ENCODE peak calls at places on chromosomes 5 and 9, in six cellular contexts. One of them, this sample, is unnamed.

GRCh38 chr9:21789541-21790037 is 12.8 kb upstream of the MTAP start:
- DNase-seq in GM23338: peak; percentile 87
- DNase-seq in HCT116: peak; percentile 92
- DNase-seq in K562: no peak
- DNase-seq in HepG2: peak; percentile 83
- DNase-seq in GM12878: peak; percentile 40
- DNase-seq in this sample: peak; percentile 34

GRCh38 chr5:169142264-169142970 is 158.5 kb downstream of the SLIT3 start:
- DNase-seq in GM23338: no peak
- DNase-seq in HCT116: no peak
- DNase-seq in K562: no peak
- DNase-seq in HepG2: no peak
- DNase-seq in GM12878: no peak
- DNase-seq in this sample: peak; percentile 61

GRCh38 chr5:10689391-10690081 is 71.5 kb downstream of the DAP start:
- DNase-seq in GM23338: peak; percentile 86
- DNase-seq in HCT116: no peak
- DNase-seq in K562: peak; percentile 56
- DNase-seq in HepG2: no peak
- DNase-seq in GM12878: no peak
- DNase-seq in this sample: peak; percentile 60

GRCh38 chr9:90942555-90942954 is 140.9 kb downstream of the SYK start:
- DNase-seq in GM23338: no peak
- DNase-seq in HCT116: no peak
- DNase-seq in K562: no peak
- DNase-seq in HepG2: no peak
- DNase-seq in GM12878: peak; percentile 19
- DNase-seq in this sample: no peak

GRCh38 chr9:27888661-27889295 is 315.5 kb upstream of the C9orf72 start:
- DNase-seq in GM23338: peak; percentile 67
- DNase-seq in HCT116: peak; percentile 7
- DNase-seq in K562: peak; percentile 3
- DNase-seq in HepG2: peak; percentile 9
- DNase-seq in GM12878: peak; percentile 4
- DNase-seq in this sample: peak; percentile 10

GRCh38 chr5:159963967-159964366 is 45.0 kb upstream of the TTC1 start:
- DNase-seq in GM23338: no peak
- DNase-seq in HCT116: no peak
- DNase-seq in K562: no peak
- DNase-seq in HepG2: no peak
- DNase-seq in GM12878: no peak
- DNase-seq in this sample: no peak

GRCh38 chr5:137733922-137734695 is 1.8 kb downstream of the KLHL3 start:
- DNase-seq in GM23338: peak; percentile 27
- DNase-seq in HCT116: no peak
- DNase-seq in K562: no peak
- DNase-seq in HepG2: no peak
- DNase-seq in GM12878: no peak
- DNase-seq in this sample: no peak

GRCh38 chr5:79511945-79512493 is 1.9 kb downstream of the HOMER1 start:
- DNase-seq in GM23338: no peak
- DNase-seq in HCT116: no peak
- DNase-seq in K562: no peak
- DNase-seq in HepG2: no peak
- DNase-seq in GM12878: no peak
- DNase-seq in this sample: no peak

GRCh38 chr9:15422355-15423327 is at the start of gene SNAPC3:
- DNase-seq in GM23338: peak; percentile 98
- DNase-seq in HCT116: peak; percentile 83
- DNase-seq in K562: peak; percentile 86
- DNase-seq in HepG2: peak; percentile 88
- DNase-seq in GM12878: peak; percentile 81
- DNase-seq in this sample: peak; percentile 95

GRCh38 chr5:94310870-94311269 is 307.5 kb downstream of the KIAA0825 start:
- DNase-seq in GM23338: no peak
- DNase-seq in HCT116: no peak
- DNase-seq in K562: no peak
- DNase-seq in HepG2: no peak
- DNase-seq in GM12878: no peak
- DNase-seq in this sample: no peak

GRCh38 chr5:151810449-151810848 is 38.7 kb downstream of the G3BP1 start:
- DNase-seq in GM23338: no peak
- DNase-seq in HCT116: no peak
- DNase-seq in K562: no peak
- DNase-seq in HepG2: no peak
- DNase-seq in GM12878: no peak
- DNase-seq in this sample: no peak
- H3K79me2 ChIP-seq in GM23338: peaks cover 55% of the 10 kb centered on the region
- H3K79me2 ChIP-seq in HCT116: peaks cover 59% of the 10 kb centered on the region
- H3K79me2 ChIP-seq in K562: peaks cover 19% of the 10 kb centered on the region
- H3K79me2 ChIP-seq in HepG2: peaks cover 5% of the 10 kb centered on the region
- H3K79me2 ChIP-seq in GM12878: no peaks in the 10 kb centered on the region
- H3K79me2 ChIP-seq in this sample: peaks cover 52% of the 10 kb centered on the region

GRCh38 chr9:3541206-3541605 is 15.4 kb upstream of the RFX3 start:
- DNase-seq in GM23338: no peak
- DNase-seq in HCT116: no peak
- DNase-seq in K562: no peak
- DNase-seq in HepG2: no peak
- DNase-seq in GM12878: no peak
- DNase-seq in this sample: no peak
- TF ChIP-seq REST in GM23338: no peak
- TF ChIP-seq REST in HCT116: no peak
- TF ChIP-seq REST in K562: no peak
- TF ChIP-seq REST in HepG2: no peak
- TF ChIP-seq REST in GM12878: no peak
- TF ChIP-seq REST in this sample: no peak

GRCh38 chr5:50730336-50730735 is 63.9 kb downstream of the PARP8 start:
- DNase-seq in GM23338: peak; percentile 65
- DNase-seq in HCT116: no peak
- DNase-seq in K562: no peak
- DNase-seq in HepG2: no peak
- DNase-seq in GM12878: no peak
- DNase-seq in this sample: no peak
- H3K79me2 ChIP-seq in GM23338: peaks cover 98% of the 10 kb centered on the region
- H3K79me2 ChIP-seq in HCT116: no peaks in the 10 kb centered on the region
- H3K79me2 ChIP-seq in K562: no peaks in the 10 kb centered on the region
- H3K79me2 ChIP-seq in HepG2: no peaks in the 10 kb centered on the region
- H3K79me2 ChIP-seq in GM12878: peaks cover 26% of the 10 kb centered on the region
- H3K79me2 ChIP-seq in this sample: peaks cover 4% of the 10 kb centered on the region

GRCh38 chr5:179762781-179763176 is 30.2 kb downstream of the MAML1 start:
- DNase-seq in GM23338: no peak
- DNase-seq in HCT116: no peak
- DNase-seq in K562: no peak
- DNase-seq in HepG2: no peak
- DNase-seq in GM12878: no peak
- DNase-seq in this sample: no peak

GRCh38 chr5:179762079-179762780 is 29.6 kb downstream of the MAML1 start:
- DNase-seq in GM23338: peak; percentile 27
- DNase-seq in HCT116: no peak
- DNase-seq in K562: peak; percentile 63
- DNase-seq in HepG2: peak; percentile 9
- DNase-seq in GM12878: peak; percentile 12
- DNase-seq in this sample: peak; percentile 39

GRCh38 chr5:179765400-179765799 is 28.4 kb upstream of the LTC4S start:
- DNase-seq in GM23338: no peak
- DNase-seq in HCT116: no peak
- DNase-seq in K562: no peak
- DNase-seq in HepG2: no peak
- DNase-seq in GM12878: no peak
- DNase-seq in this sample: peak; percentile 8

GRCh38 chr5:179766021-179766725 is 27.6 kb upstream of the LTC4S start:
- DNase-seq in GM23338: no peak
- DNase-seq in HCT116: no peak
- DNase-seq in K562: peak; percentile 50
- DNase-seq in HepG2: no peak
- DNase-seq in GM12878: no peak
- DNase-seq in this sample: peak; percentile 43

DNA sequence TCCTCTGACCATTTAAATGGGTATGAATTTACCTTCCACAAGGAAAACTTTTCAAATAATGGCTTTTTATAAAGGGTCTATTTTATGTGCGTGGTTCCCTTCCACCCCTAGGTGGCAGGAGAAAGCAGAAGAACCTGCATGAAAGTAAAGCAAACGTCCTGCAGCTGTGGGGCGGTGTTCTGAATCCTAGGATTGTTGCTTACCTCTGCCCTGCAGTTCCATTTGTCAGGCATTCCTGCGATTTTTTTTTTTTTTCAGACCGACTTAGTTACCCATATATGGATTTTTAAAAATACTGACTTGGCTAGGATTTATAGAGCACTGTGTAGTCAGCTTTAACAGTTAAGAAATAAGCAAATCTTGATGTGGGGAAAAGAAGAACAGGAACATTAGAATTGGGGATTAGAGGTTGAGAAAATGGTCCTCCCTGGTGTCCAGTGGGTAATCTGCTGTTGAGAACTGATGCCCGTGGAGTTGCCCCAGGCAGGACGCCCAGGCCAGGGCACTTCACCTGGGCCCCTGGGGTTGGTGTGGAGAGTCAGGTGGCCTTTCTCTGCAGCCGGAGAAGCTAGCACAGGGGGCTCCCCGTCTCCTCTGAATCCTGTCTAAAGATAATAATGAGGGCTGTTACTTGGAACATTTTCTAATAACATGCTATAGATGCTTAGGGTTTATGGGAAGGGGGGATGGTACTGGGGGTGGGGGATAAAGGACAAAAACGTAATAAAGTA is 30.4 kb upstream of the LTC4S start:
- DNase-seq in GM23338: peak; percentile 87
- DNase-seq in HCT116: peak; percentile 38
- DNase-seq in K562: peak; percentile 75
- DNase-seq in HepG2: peak; percentile 77
- DNase-seq in GM12878: no peak
- DNase-seq in this sample: peak; percentile 84
- TF ChIP-seq REST in GM23338: no peak
- TF ChIP-seq REST in HCT116: no peak
- TF ChIP-seq REST in K562: no peak
- TF ChIP-seq REST in HepG2: no peak
- TF ChIP-seq REST in GM12878: no peak
- TF ChIP-seq REST in this sample: no peak

GRCh38 chr5:67380431-67380830 is 183.8 kb upstream of the CD180 start:
- DNase-seq in GM23338: no peak
- DNase-seq in HCT116: no peak
- DNase-seq in K562: no peak
- DNase-seq in HepG2: no peak
- DNase-seq in GM12878: no peak
- DNase-seq in this sample: no peak

GRCh38 chr5:67381240-67381875 is 184.8 kb upstream of the CD180 start:
- DNase-seq in GM23338: no peak
- DNase-seq in HCT116: no peak
- DNase-seq in K562: no peak
- DNase-seq in HepG2: no peak
- DNase-seq in GM12878: no peak
- DNase-seq in this sample: peak; percentile 23

GRCh38 chr5:67377651-67378050 is 181.1 kb upstream of the CD180 start:
- DNase-seq in GM23338: no peak
- DNase-seq in HCT116: no peak
- DNase-seq in K562: no peak
- DNase-seq in HepG2: no peak
- DNase-seq in GM12878: no peak
- DNase-seq in this sample: no peak

GRCh38 chr5:67383451-67383850 is 186.9 kb upstream of the CD180 start:
- DNase-seq in GM23338: no peak
- DNase-seq in HCT116: no peak
- DNase-seq in K562: no peak
- DNase-seq in HepG2: no peak
- DNase-seq in GM12878: no peak
- DNase-seq in this sample: no peak

DNA sequence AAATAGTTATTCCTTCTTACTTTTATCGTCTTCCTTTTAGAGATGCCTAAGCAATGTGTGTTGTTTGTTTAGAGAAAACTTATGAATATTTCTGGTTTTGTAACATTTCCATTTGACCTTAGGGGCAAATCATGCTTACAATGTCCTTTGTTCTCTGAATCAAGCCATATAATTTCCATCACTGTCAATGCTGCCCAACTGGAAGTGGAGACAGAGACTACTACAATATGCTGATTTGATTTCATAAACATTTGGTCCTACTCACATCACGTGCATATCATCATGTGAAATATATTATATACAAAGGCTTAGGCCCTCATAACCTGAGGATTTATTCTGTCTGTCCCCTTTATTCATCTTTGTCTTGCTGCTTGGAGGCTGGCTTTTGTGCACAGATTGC is 183.2 kb upstream of the CD180 start:
- DNase-seq in GM23338: no peak
- DNase-seq in HCT116: no peak
- DNase-seq in K562: no peak
- DNase-seq in HepG2: no peak
- DNase-seq in GM12878: no peak
- DNase-seq in this sample: no peak
- H3K79me2 ChIP-seq in GM23338: no peaks in the 10 kb centered on the region
- H3K79me2 ChIP-seq in HCT116: no peaks in the 10 kb centered on the region
- H3K79me2 ChIP-seq in K562: no peaks in the 10 kb centered on the region
- H3K79me2 ChIP-seq in HepG2: no peaks in the 10 kb centered on the region
- H3K79me2 ChIP-seq in GM12878: no peaks in the 10 kb centered on the region
- H3K79me2 ChIP-seq in this sample: no peaks in the 10 kb centered on the region

DNA sequence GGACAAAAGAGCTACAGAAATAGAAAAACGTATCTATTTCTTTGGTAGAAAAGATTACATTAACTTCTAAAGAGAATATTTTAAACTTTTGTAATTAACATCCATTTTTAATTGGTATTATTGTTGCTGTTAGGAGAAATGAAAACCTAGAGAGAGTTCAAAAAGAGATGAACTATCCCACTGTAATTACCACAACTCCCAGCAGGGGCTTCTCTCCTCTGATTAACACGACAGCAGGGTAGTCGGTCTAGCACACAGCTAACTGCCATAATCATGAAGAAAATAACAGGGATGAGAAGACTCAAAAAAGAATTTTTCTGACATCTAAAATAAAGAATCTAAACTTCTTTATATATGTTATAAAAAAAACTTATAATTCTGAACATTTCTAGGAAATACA is 86.2 kb upstream of the CDH9 start:
- DNase-seq in GM23338: peak; percentile 69
- DNase-seq in HCT116: no peak
- DNase-seq in K562: peak; percentile 11
- DNase-seq in HepG2: peak; percentile 20
- DNase-seq in GM12878: no peak
- DNase-seq in this sample: peak; percentile 45
- TF ChIP-seq REST in GM23338: no peak
- TF ChIP-seq REST in HCT116: no peak
- TF ChIP-seq REST in K562: no peak
- TF ChIP-seq REST in HepG2: no peak
- TF ChIP-seq REST in GM12878: no peak
- TF ChIP-seq REST in this sample: no peak

GRCh38 chr5:73499756-73500155 is 1.5 kb downstream of the BTF3 start:
- DNase-seq in GM23338: no peak
- DNase-seq in HCT116: no peak
- DNase-seq in K562: no peak
- DNase-seq in HepG2: no peak
- DNase-seq in GM12878: no peak
- DNase-seq in this sample: no peak
- H3K79me2 ChIP-seq in GM23338: peaks cover 52% of the 10 kb centered on the region
- H3K79me2 ChIP-seq in HCT116: peaks cover 69% of the 10 kb centered on the region
- H3K79me2 ChIP-seq in K562: peaks cover 63% of the 10 kb centered on the region
- H3K79me2 ChIP-seq in HepG2: peaks cover 47% of the 10 kb centered on the region
- H3K79me2 ChIP-seq in GM12878: peaks cover 53% of the 10 kb centered on the region
- H3K79me2 ChIP-seq in this sample: peaks cover 64% of the 10 kb centered on the region